ENCODE peak calls at places on chromosomes 4 and X, in four cellular contexts. M, O, L and F are unnamed samples.
A peak's percentile ranks its signal among the peaks of the same experiment; 100 is the strongest.

GRCh38 chr4:162149644-162150043 is 14.2 kb downstream of the FSTL5 start:
- DNase-seq in M (no peak), L (no peak), O (no peak), F (no peak)

GRCh38 chr4:8513931-8514330 is 66.3 kb upstream of the GPR78 start:
- DNase-seq in M (no peak), L (no peak), O (no peak), F (no peak)

GRCh38 chr4:88964450-88964849 is 92.5 kb downstream of the FAM13A start:
- DNase-seq in L (peak; percentile 73), M (no peak), O (no peak), F (no peak)

GRCh38 chrX:71859637-71860036 is 51.0 kb upstream of the NHSL2 start:
- DNase-seq in M (peak; percentile 3), O (no peak), L (peak; percentile 34), F (no peak)

GRCh38 chr4:181593703-181594102 is 649.5 kb upstream of the TENM3 start:
- DNase-seq in L (no peak), M (no peak), O (no peak), F (no peak)

GRCh38 chrX:44244008-44244407 is 99.5 kb downstream of the EFHC2 start:
- DNase-seq in M (no peak), O (no peak), L (peak; percentile 32), F (no peak)

GRCh38 chr4:183588169-183588675 is 70.8 kb downstream of the RWDD4 start:
- DNase-seq in O (no peak), M (no peak), L (peak; percentile 48), F (peak; percentile 11)

GRCh38 chrX:24479924-24480722 is 15.0 kb downstream of the PDK3 start:
- DNase-seq in O (no peak), L (no peak), M (peak; percentile 68), F (no peak)

GRCh38 chrX:118271770-118272169 is 74.1 kb upstream of the WDR44 start:
- DNase-seq in O (no peak), L (peak; percentile 8), M (no peak), F (no peak)

GRCh38 chr4:165328708-165329107 is 1.2 kb downstream of the MSMO1 start:
- DNase-seq in O (no peak), M (no peak), L (no peak), F (no peak)
- H3K4me3 ChIP-seq in O (peak overlapping the region; percentile 83), M (peak overlapping the region; percentile 96), L (peak overlapping the region; percentile 90), F (peak overlapping the region; percentile 96)

GRCh38 chrX:132636080-132636479 is 147.2 kb upstream of the MBNL3 start:
- DNase-seq in O (no peak), L (no peak), M (no peak), F (no peak)
- TF ChIP-seq CTCF in O (no peak), L (no peak), M (peak; percentile 36), F (no peak)

DNA sequence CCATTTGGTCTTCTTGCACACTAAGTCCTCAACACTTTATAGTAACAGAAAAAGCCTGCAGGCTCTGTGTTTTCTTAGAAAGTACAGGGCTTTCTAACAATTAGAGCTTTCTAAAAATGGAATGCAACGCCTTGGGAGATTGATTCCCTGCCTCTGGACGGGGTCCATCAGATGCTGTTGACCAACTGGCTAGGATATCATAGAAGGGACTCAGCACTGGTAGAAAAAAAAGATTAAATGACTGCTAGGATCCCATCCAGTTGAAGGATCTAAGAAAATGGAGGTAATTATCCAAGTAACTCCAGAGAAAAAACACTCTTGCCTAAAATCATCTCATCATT is 39.5 kb downstream of the USP46 start:
- DNase-seq in O (no peak), M (no peak), L (no peak), F (no peak)
- H3K27ac ChIP-seq in O (no peak overlapping the region), M (no peak overlapping the region), L (no peak overlapping the region), F (no peak overlapping the region)

GRCh38 chrX:40511258-40511657 is 69.5 kb upstream of the ATP6AP2 start:
- DNase-seq in L (no peak), M (no peak), O (no peak), F (no peak)

GRCh38 chrX:40508560-40508959 is 72.2 kb upstream of the ATP6AP2 start:
- DNase-seq in M (no peak), O (no peak), L (no peak), F (no peak)

GRCh38 chrX:40514376-40514775 is 66.4 kb upstream of the ATP6AP2 start:
- DNase-seq in M (no peak), O (no peak), L (peak; percentile 41), F (no peak)

GRCh38 chrX:40513012-40513411 is 67.8 kb upstream of the ATP6AP2 start:
- DNase-seq in O (no peak), L (no peak), M (no peak), F (no peak)

GRCh38 chrX:40513835-40514234 is 66.9 kb upstream of the ATP6AP2 start:
- DNase-seq in L (peak; percentile 12), O (no peak), M (no peak), F (no peak)
- H3K4me3 ChIP-seq in L (no peak overlapping the region), O (no peak overlapping the region), M (no peak overlapping the region), F (no peak overlapping the region)

GRCh38 chrX:154824638-154825037 is 9.8 kb downstream of the SMIM9 start:
- DNase-seq in M (no peak), L (no peak), O (no peak), F (no peak)
- TF ChIP-seq CTCF in M (no peak), L (no peak), O (no peak), F (no peak)

GRCh38 chr4:48367016-48367415 is 25.7 kb downstream of the SLAIN2 start:
- DNase-seq in L (no peak), O (no peak), M (no peak), F (no peak)

GRCh38 chr4:48369771-48370170 is 28.4 kb downstream of the SLAIN2 start:
- DNase-seq in M (no peak), L (no peak), O (no peak), F (no peak)

GRCh38 chr4:48368389-48368788 is 27.1 kb downstream of the SLAIN2 start:
- DNase-seq in L (no peak), O (no peak), M (no peak), F (no peak)

GRCh38 chr4:48370260-48371134 is 29.2 kb downstream of the SLAIN2 start:
- DNase-seq in O (no peak), M (no peak), L (no peak), F (no peak)

GRCh38 chr4:48369248-48369647 is 27.9 kb downstream of the SLAIN2 start:
- DNase-seq in M (no peak), L (peak; percentile 38), O (no peak), F (no peak)
- H3K27ac ChIP-seq in M (no peak overlapping the region), L (no peak overlapping the region), O (no peak overlapping the region), F (no peak overlapping the region)

GRCh38 chr4:112144546-112145325 is 518 bp upstream of the FAM241A start:
- DNase-seq in L (no peak), M (peak; percentile 41), O (no peak), F (no peak)

GRCh38 chr4:112150920-112151319 is 5.7 kb downstream of the FAM241A start:
- DNase-seq in M (no peak), O (no peak), L (no peak), F (no peak)

GRCh38 chr4:112145820-112146813 is 863 bp downstream of the FAM241A start:
- DNase-seq in L (peak; percentile 39), O (no peak), M (peak; percentile 92), F (no peak)

GRCh38 chr4:112145326-112145819 is at the start of gene FAM241A:
- DNase-seq in M (peak; percentile 99), O (peak; percentile 80), L (peak; percentile 75), F (peak; percentile 38)

GRCh38 chr4:112147697-112148096 is 2.4 kb downstream of the FAM241A start:
- DNase-seq in O (no peak), M (peak; percentile 86), L (no peak), F (no peak)
- H3K4me3 ChIP-seq in O (peak overlapping the region; percentile 6), M (peak overlapping the region; percentile 46), L (no peak overlapping the region), F (no peak overlapping the region)